ENCODE peak calls at places on chromosomes 7 and 10, in five cellular contexts. D is fibroblast of mammary gland, Y is H9, H is brain microvascular endothelial cell, F is mesothelial cell of epicardium. U is an unnamed sample.

GRCh38 chr10:72712136-72712535 is 20.2 kb downstream of the MCU start:
- DNase-seq in F (no peak), D (peak; percentile 15), H (no peak), Y (no peak), U (no peak)

GRCh38 chr7:106187613-106188350 is 75.7 kb upstream of the SYPL1 start:
- DNase-seq in D (peak; percentile 49), Y (no peak), H (no peak), F (no peak), U (peak; percentile 84)

GRCh38 chr10:20040012-20040411 is 223.8 kb downstream of the PLXDC2 start:
- DNase-seq in H (no peak), D (peak; percentile 16), Y (no peak), F (no peak), U (no peak)

GRCh38 chr7:82430518-82431465 is 12.8 kb downstream of the CACNA2D1 start:
- DNase-seq in H (no peak), D (peak; percentile 80), Y (no peak), F (no peak), U (no peak)

GRCh38 chr7:115359919-115360318 is 438.0 kb downstream of the MDFIC start:
- DNase-seq in Y (no peak), D (peak; percentile 57), F (no peak), H (no peak), U (no peak)

GRCh38 chr7:27071622-27072390 is 24.0 kb downstream of the HOXA1 start:
- DNase-seq in F (no peak), H (no peak), Y (no peak), D (no peak), U (no peak)

GRCh38 chr7:67402280-67402679 is 405.6 kb downstream of the TYW1 start:
- DNase-seq in D (no peak), F (no peak), Y (no peak), H (no peak), U (no peak)

GRCh38 chr7:140015471-140015970 is 47.2 kb downstream of the PARP12 start:
- DNase-seq in H (no peak), Y (no peak), D (no peak), F (no peak), U (no peak)

GRCh38 chr10:119306514-119306951 is 99.2 kb downstream of the GRK5 start:
- DNase-seq in H (no peak), F (no peak), D (no peak), Y (no peak), U (no peak)

GRCh38 chr7:151626422-151627115 is 106.9 kb upstream of the RHEB start:
- DNase-seq in D (no peak), Y (peak; percentile 65), F (no peak), H (no peak), U (peak; percentile 48)

GRCh38 chr7:714251-714671 is 12.2 kb upstream of the DNAAF5 start:
- DNase-seq in D (no peak), Y (no peak), H (no peak), F (no peak), U (no peak)

GRCh38 chr10:130748409-130749057 is 563.0 kb downstream of the TCERG1L start:
- DNase-seq in Y (peak; percentile 17), H (no peak), D (no peak), F (peak; percentile 4), U (no peak)

GRCh38 chr10:62511656-62512055 is 137.5 kb downstream of the ZNF365 start:
- DNase-seq in H (no peak), D (no peak), F (no peak), Y (no peak), U (no peak)

GRCh38 chr7:122092964-122093797 is 50.9 kb downstream of the AASS start:
- DNase-seq in F (peak; percentile 20), Y (peak; percentile 71), H (peak; percentile 83), D (peak; percentile 80), U (peak; percentile 72)

GRCh38 chr7:2924866-2925840 is 81.0 kb upstream of the GNA12 start:
- DNase-seq in Y (no peak), D (no peak), F (no peak), H (no peak), U (no peak)

GRCh38 chr7:137981175-137981574 is 20.7 kb downstream of the CREB3L2 start:
- DNase-seq in D (no peak), H (no peak), Y (no peak), F (no peak), U (no peak)

GRCh38 chr10:88395677-88396076 is 187.4 kb downstream of the RNLS start:
- DNase-seq in D (peak; percentile 47), F (no peak), Y (no peak), H (no peak), U (peak; percentile 54)

GRCh38 chr7:15920953-15921352 is 234.5 kb upstream of the MEOX2 start:
- DNase-seq in F (no peak), Y (no peak), H (no peak), D (no peak), U (no peak)

GRCh38 chr7:30308392-30308791 is 24.0 kb downstream of the ZNRF2 start:
- DNase-seq in F (no peak), Y (no peak), D (no peak), H (no peak), U (no peak)

GRCh38 chr10:102227050-102227449 is 951 bp downstream of the ELOVL3 start:
- DNase-seq in Y (no peak), D (peak; percentile 91), H (no peak), F (no peak), U (peak; percentile 68)

GRCh38 chr10:34346516-34347150 is 468.5 kb downstream of the PARD3 start:
- DNase-seq in Y (no peak), F (no peak), D (peak; percentile 22), H (no peak), U (no peak)

DNA sequence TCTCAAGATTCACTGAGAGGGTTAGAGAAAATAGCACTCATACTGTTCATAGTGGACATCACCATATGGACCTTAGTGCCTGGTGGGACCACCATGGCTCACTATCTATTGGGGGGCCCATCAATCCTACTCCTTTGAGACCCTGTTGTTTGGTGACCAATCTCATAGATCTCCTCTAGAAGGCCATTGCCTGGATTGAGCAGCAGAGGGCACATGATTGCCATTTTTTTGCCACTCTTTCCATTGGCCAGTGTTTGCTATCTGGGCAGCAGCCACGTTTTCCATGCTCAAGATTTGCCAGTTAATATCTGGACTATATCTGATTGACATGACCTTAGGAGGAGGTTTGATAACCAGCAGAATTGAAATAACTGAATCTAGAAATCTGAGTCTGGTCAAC is 244.5 kb downstream of the ITGB1 start:
- DNase-seq in D (peak; percentile 2), H (no peak), Y (no peak), F (no peak), U (no peak)
- TF ChIP-seq CTCF in D (peak; percentile 24), H (peak; percentile 46), Y (peak; percentile 33), F (no peak), U (peak; percentile 51)

GRCh38 chr10:48279081-48279751 is 4.7 kb upstream of the FRMPD2 start:
- DNase-seq in Y (no peak), D (no peak), F (no peak), H (no peak), U (no peak)
- TF ChIP-seq CTCF in Y (no peak), D (no peak), F (no peak), H (no peak), U (no peak)

GRCh38 chr7:149126662-149127321 is 668 bp upstream of the ZNF425 start:
- DNase-seq in H (no peak), F (no peak), Y (no peak), D (no peak), U (peak; percentile 50)
- TF ChIP-seq CTCF in H (no peak), F (no peak), Y (no peak), D (no peak), U (no peak)

DNA sequence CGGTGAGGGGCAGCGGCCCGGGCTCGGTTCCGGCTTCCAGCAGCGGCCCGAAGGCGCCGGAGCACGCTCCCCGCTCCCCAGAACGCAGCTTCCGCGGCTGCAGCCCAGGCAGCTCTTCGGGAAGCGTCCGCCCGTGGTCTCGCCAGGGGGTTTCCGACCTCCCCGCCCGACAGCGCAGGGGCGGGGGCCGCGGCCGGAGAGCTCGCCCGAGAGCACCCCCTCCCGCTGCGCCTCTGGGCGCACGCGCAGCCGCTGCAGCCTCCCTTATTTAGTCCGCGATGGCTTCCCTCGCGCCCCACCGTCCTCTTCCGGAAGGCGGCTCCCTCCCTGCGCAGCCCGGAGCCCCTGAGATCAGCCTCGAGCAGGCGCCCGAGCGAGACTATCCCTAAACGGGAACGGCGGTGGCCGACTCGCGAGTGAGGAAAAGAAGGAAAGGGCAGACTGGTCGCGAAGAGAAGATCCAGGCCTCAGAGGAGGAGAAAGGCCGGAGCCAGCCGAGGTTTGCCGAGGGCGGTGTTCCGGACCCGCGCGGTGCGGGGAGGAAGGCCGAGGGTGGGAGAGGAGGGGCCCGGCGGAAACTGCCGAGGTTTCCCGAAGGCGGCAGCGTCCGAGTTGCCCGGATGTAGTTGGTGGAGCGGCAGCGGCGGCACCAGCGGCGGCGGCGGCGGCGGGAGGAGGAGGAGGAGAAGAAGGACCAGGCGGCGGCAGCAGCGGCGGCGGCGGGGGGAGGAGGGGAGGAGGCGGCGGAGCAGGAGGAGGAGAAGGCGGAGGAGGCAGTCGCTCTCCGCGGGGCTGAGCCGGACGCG is at the start of gene WAC:
- DNase-seq in H (peak; percentile 90), D (peak; percentile 88), F (peak; percentile 94), Y (peak; percentile 93), U (peak; percentile 92)
- TF ChIP-seq CTCF in H (peak; percentile 26), D (no peak), F (no peak), Y (peak; percentile 17), U (peak; percentile 26)

U was measured in mammary epithelial cell.